ENCODE peak calls at places on chromosomes 5 and 9, in four cellular contexts. J is K562, C is GM12878, K is IMR-90. V is an unnamed sample.

GRCh38 chr5:38023799-38024198 is 184.0 kb upstream of the GDNF start:
- DNase-seq in J (peak; percentile 12), C (no peak), K (no peak), V (no peak)

GRCh38 chr9:27371382-27371781 is 74.4 kb upstream of the EQTN start:
- DNase-seq in J (no peak), C (no peak), K (no peak), V (peak; percentile 67)

GRCh38 chr5:110045153-110045552 is 355.4 kb downstream of the MAN2A1 start:
- DNase-seq in J (no peak), C (no peak), K (no peak), V (no peak)

GRCh38 chr5:139027150-139027549 is 152.0 kb upstream of the LRRTM2 start:
- DNase-seq in J (no peak), C (no peak), K (no peak), V (no peak)

GRCh38 chr5:54347221-54347865 is 37.0 kb upstream of the ARL15 start:
- DNase-seq in J (no peak), C (no peak), K (no peak), V (no peak)

GRCh38 chr5:72608297-72608696 is 101.1 kb upstream of the ZNF366 start:
- DNase-seq in J (no peak), C (no peak), K (peak; percentile 76), V (no peak)

GRCh38 chr5:21831145-21831787 is 1021.9 kb downstream of the CDH12 start:
- DNase-seq in J (no peak), C (peak; percentile 16), K (no peak), V (no peak)

GRCh38 chr5:65128226-65128625 is 353.5 kb downstream of the ADAMTS6 start:
- DNase-seq in J (no peak), C (no peak), K (peak; percentile 52), V (no peak)

GRCh38 chr5:135154197-135154596 is 120.2 kb upstream of the PITX1 start:
- DNase-seq in J (no peak), C (no peak), K (peak; percentile 55), V (no peak)

GRCh38 chr9:126668058-126668457 is 54.3 kb downstream of the LMX1B start:
- DNase-seq in J (no peak), C (no peak), K (no peak), V (no peak)

GRCh38 chr5:151680944-151681427 is 5.7 kb downstream of the SPARC start:
- DNase-seq in J (no peak), C (no peak), K (peak; percentile 5), V (no peak)

GRCh38 chr5:177568326-177568725 is 14.0 kb upstream of the FAM193B start:
- DNase-seq in J (peak; percentile 48), C (no peak), K (no peak), V (no peak)

GRCh38 chr5:181261320-181262085 is 560 bp upstream of the TRIM52 start:
- DNase-seq in J (peak; percentile 74), C (no peak), K (peak; percentile 50), V (peak; percentile 83)

GRCh38 chr9:126336350-126337335 is 10.0 kb downstream of the MVB12B start:
- DNase-seq in J (no peak), C (no peak), K (no peak), V (no peak)

GRCh38 chr9:6921335-6921734 is 163.6 kb downstream of the KDM4C start:
- DNase-seq in J (no peak), C (no peak), K (no peak), V (no peak)

GRCh38 chr9:97970106-97970505 is 13.0 kb upstream of the ANP32B start:
- DNase-seq in J (no peak), C (no peak), K (no peak), V (no peak)

GRCh38 chr5:1536298-1537165 is 12.8 kb upstream of the LPCAT1 start:
- DNase-seq in J (no peak), C (peak; percentile 72), K (peak; percentile 20), V (no peak)

GRCh38 chr5:157607371-157608161 is 32.0 kb upstream of the ADAM19 start:
- DNase-seq in J (peak; percentile 33), C (no peak), K (peak; percentile 85), V (peak; percentile 12)

GRCh38 chr5:65914644-65915196 is 11.7 kb upstream of the ERBIN start:
- DNase-seq in J (no peak), C (no peak), K (no peak), V (no peak)

GRCh38 chr5:147481857-147482256 is 28.0 kb downstream of the DPYSL3 start:
- DNase-seq in J (no peak), C (peak; percentile 40), K (peak; percentile 78), V (no peak)

GRCh38 chr5:98258939-98259338 is 514.5 kb upstream of the RGMB start:
- DNase-seq in J (no peak), C (no peak), K (no peak), V (no peak)

GRCh38 chr5:120017523-120017922 is 388.2 kb downstream of the FAM170A start:
- DNase-seq in J (no peak), C (no peak), K (peak; percentile 32), V (no peak)

GRCh38 chr5:36241636-36242533 is at the start of gene NADK2:
- DNase-seq in J (peak; percentile 99), C (peak; percentile 61), K (peak; percentile 92), V (peak; percentile 87)

GRCh38 chr5:36244076-36244475 is 2.4 kb upstream of the NADK2 start:
- DNase-seq in J (no peak), C (no peak), K (no peak), V (no peak)

GRCh38 chr5:36240779-36241635 is 718 bp downstream of the NADK2 start:
- DNase-seq in J (peak; percentile 58), C (no peak), K (peak; percentile 59), V (peak; percentile 41)

GRCh38 chr5:36243653-36244052 is 1.9 kb upstream of the NADK2 start:
- DNase-seq in J (no peak), C (no peak), K (no peak), V (no peak)

DNA sequence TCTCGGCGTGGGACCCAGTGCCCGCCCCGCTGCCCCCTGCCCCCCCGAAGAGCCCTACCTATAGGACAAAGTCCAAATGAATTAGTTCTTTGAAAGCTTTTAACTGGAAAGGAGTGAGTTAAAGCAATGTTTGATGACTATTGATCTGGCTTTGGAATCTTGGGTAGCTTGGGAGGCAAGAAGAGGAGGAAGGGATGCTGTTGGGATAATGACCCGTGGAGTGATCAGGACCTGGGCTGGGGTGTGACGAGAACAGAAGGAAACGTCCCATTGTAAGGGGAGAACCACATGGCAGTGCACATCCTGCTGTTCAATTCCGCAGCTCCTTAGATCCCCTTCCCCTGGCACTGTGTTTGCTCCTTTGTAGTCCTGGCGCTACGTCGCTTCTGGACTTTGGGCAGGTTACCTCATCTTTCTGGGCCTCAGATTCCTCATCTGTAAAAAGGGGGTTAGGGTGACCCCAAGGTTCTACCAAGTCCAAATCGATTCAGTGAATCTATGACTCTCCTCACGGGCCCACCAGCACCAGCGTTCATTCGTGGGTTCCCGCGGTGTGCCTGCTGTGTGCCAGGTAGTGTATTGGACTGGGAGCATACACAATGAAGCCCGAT is 914 bp upstream of the NADK2 start:
- DNase-seq in J (no peak), C (no peak), K (no peak), V (peak; percentile 5)
- TF ChIP-seq RFX5 in J (no peak), C (no peak), K (no peak), V (no peak)

GRCh38 chr9:121853617-121854395 is 202.4 kb downstream of the DAB2IP start:
- DNase-seq in J (no peak), C (no peak), K (no peak), V (no peak)

GRCh38 chr9:121855476-121855875 is 204.0 kb downstream of the DAB2IP start:
- DNase-seq in J (no peak), C (no peak), K (no peak), V (no peak)

GRCh38 chr9:121852241-121852640 is 200.8 kb downstream of the DAB2IP start:
- DNase-seq in J (no peak), C (no peak), K (no peak), V (no peak)

GRCh38 chr9:121851641-121852091 is 200.2 kb downstream of the DAB2IP start:
- DNase-seq in J (no peak), C (no peak), K (no peak), V (no peak)

GRCh38 chr9:121852646-121853616 is 201.5 kb downstream of the DAB2IP start:
- DNase-seq in J (no peak), C (no peak), K (peak; percentile 47), V (no peak)
- TF ChIP-seq RFX5 in J (no peak), C (no peak), K (no peak), V (no peak)

GRCh38 chr9:4138781-4139180 is 161.1 kb downstream of the GLIS3 start:
- DNase-seq in J (no peak), C (no peak), K (no peak), V (no peak)
- TF ChIP-seq RFX5 in J (no peak), C (no peak), K (no peak), V (no peak)

GRCh38 chr5:113202904-113203716 is 226.5 kb downstream of the DCP2 start:
- DNase-seq in J (peak; percentile 68), C (no peak), K (peak; percentile 63), V (peak; percentile 16)
- TF ChIP-seq RFX5 in J (no peak), C (no peak), K (no peak), V (no peak)

DNA sequence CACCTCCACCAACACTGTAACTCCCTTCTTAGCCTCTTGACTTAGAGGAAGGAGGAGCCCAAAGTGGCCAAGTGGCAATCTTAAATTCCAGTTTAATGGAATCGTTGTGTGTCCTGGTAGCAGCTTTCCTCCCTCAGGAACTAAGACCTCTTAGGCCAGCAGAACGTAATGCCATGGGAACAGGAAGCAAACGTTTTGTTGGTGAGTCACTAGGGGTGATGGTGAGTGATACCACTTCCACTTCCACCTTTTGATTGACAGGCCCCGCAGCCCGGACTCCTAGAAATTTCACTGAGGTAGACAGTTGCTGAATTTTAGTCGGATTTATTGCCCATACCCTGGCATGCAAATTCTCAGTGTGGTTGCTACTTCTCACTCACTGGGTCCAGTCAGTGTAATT is 94.2 kb upstream of the FBN2 start:
- DNase-seq in J (no peak), C (no peak), K (no peak), V (no peak)
- TF ChIP-seq RFX5 in J (no peak), C (no peak), K (no peak), V (no peak)